ENCODE peak calls at places on chromosomes 7 and 10, in six cellular contexts. A, V, I, T, W and S are unnamed samples.

GRCh38 chr10:86360657-86361056 is 5.9 kb downstream of the GRID1 start:
- DNase-seq in A (no peak), W (no peak), V (no peak), T (no peak), I (no peak), S (no peak)

GRCh38 chr7:72706521-72706920 is 121.5 kb downstream of the TYW1B start:
- DNase-seq in T (no peak), W (no peak), I (no peak), A (no peak), V (no peak), S (no peak)

GRCh38 chr10:124092270-124093075 is 925 bp downstream of the CHST15 start:
- DNase-seq in V (no peak), W (peak), I (no peak), T (no peak), A (no peak), S (no peak)

GRCh38 chr7:26090927-26091519 is 61.0 kb upstream of the NFE2L3 start:
- DNase-seq in W (no peak), I (peak), T (no peak), V (peak), A (peak), S (peak)

GRCh38 chr7:100902638-100903037 is 7.0 kb upstream of the ACHE start:
- DNase-seq in I (no peak), W (no peak), T (no peak), V (no peak), A (no peak), S (no peak)

GRCh38 chr10:17181751-17182150 is 19.7 kb downstream of the TRDMT1 start:
- DNase-seq in I (no peak), A (no peak), W (no peak), T (no peak), V (no peak), S (no peak)

GRCh38 chr10:32990811-32991210 is 32.8 kb upstream of the ITGB1 start:
- DNase-seq in T (no peak), A (no peak), I (no peak), V (no peak), W (no peak), S (no peak)

GRCh38 chr7:95322396-95322795 is 1.9 kb downstream of the PON1 start:
- DNase-seq in T (no peak), A (no peak), I (no peak), W (no peak), V (no peak), S (no peak)